ENCODE peak calls at places on chromosomes 12 and 14, in four cellular contexts. H is colonic mucosa, V is ovary, M is fibroblast of lung. W is an unnamed sample.
A peak's percentile ranks its signal among the peaks of the same experiment; 100 is the strongest.

GRCh38 chr12:2963760-2964292 is 4.6 kb downstream of the TEAD4 start:
- DNase-seq in H (no peak), V (no peak), M (peak; percentile 53), W (peak; percentile 31)

GRCh38 chr14:21514341-21514740 is 3.2 kb upstream of the METTL3 start:
- DNase-seq in H (no peak), V (no peak), M (no peak), W (no peak)

GRCh38 chr12:28963554-28963953 is 185.5 kb upstream of the FAR2 start:
- DNase-seq in H (no peak), V (no peak), M (peak; percentile 45), W (peak; percentile 34)

GRCh38 chr14:26190644-26191043 is 407.2 kb downstream of the NOVA1 start:
- DNase-seq in H (no peak), V (no peak), M (peak; percentile 11), W (no peak)

GRCh38 chr12:54126696-54127537 is 61.9 kb downstream of the SMUG1 start:
- DNase-seq in H (peak; percentile 52), V (peak; percentile 86), M (no peak), W (no peak)

GRCh38 chr12:118060301-118061010 is 523 bp downstream of the WSB2 start:
- DNase-seq in H (peak; percentile 63), V (peak; percentile 72), M (no peak), W (no peak)

GRCh38 chr12:46556820-46557524 is 184.4 kb upstream of the SLC38A2 start:
- DNase-seq in H (no peak), V (no peak), M (peak; percentile 90), W (peak; percentile 87)

GRCh38 chr12:113142173-113142885 is 6.8 kb upstream of the RASAL1 start:
- DNase-seq in H (peak; percentile 70), V (no peak), M (no peak), W (no peak)

GRCh38 chr12:93174048-93174447 is 203.7 kb upstream of the NUDT4 start:
- DNase-seq in H (no peak), V (no peak), M (peak; percentile 92), W (peak; percentile 91)

GRCh38 chr14:67413806-67414769 is 2.1 kb upstream of the PLEK2 start:
- DNase-seq in H (no peak), V (no peak), M (peak; percentile 85), W (peak; percentile 76)

GRCh38 chr12:1630827-1631591 is 2.0 kb downstream of the WNT5B start:
- DNase-seq in H (no peak), V (no peak), M (peak; percentile 62), W (peak; percentile 46)

GRCh38 chr12:75478395-75478794 is 2.2 kb upstream of the GLIPR1 start:
- DNase-seq in H (no peak), V (no peak), M (peak; percentile 60), W (peak; percentile 51)

GRCh38 chr14:65287264-65288131 is 125.0 kb upstream of the FUT8 start:
- DNase-seq in H (no peak), V (no peak), M (peak; percentile 20), W (no peak)

GRCh38 chr14:43056106-43056505 is 1449.4 kb downstream of the LRFN5 start:
- DNase-seq in H (no peak), V (no peak), M (no peak), W (no peak)

GRCh38 chr12:58190624-58191023 is 249.3 kb downstream of the ATP23 start:
- DNase-seq in H (no peak), V (no peak), M (no peak), W (no peak)

GRCh38 chr14:104892517-104893434 is 27.7 kb downstream of the CEP170B start:
- DNase-seq in H (peak; percentile 15), V (peak; percentile 21), M (no peak), W (no peak)

GRCh38 chr14:97178781-97179180 is 381.6 kb downstream of the VRK1 start:
- DNase-seq in H (no peak), V (no peak), M (peak; percentile 42), W (peak; percentile 34)

GRCh38 chr12:66620026-66620425 is 58.9 kb downstream of the GRIP1 start:
- DNase-seq in H (no peak), V (no peak), M (peak; percentile 38), W (peak; percentile 21)

GRCh38 chr14:53491256-53491905 is 338.3 kb upstream of the DDHD1 start:
- DNase-seq in H (no peak), V (no peak), M (peak; percentile 46), W (peak; percentile 42)

GRCh38 chr12:116876151-116876869 is 4.9 kb downstream of the HRK start:
- DNase-seq in H (no peak), V (no peak), M (no peak), W (no peak)

GRCh38 chr12:65632131-65632855 is 192.0 kb upstream of the HMGA2 start:
- DNase-seq in H (no peak), V (no peak), M (peak; percentile 75), W (peak; percentile 68)

GRCh38 chr14:95043732-95044462 is 113.4 kb downstream of the DICER1 start:
- DNase-seq in H (no peak), V (no peak), M (no peak), W (no peak)

GRCh38 chr14:75088566-75089373 is 19.3 kb downstream of the ZC2HC1C start:
- DNase-seq in H (peak; percentile 72), V (no peak), M (peak; percentile 36), W (peak; percentile 23)

GRCh38 chr14:92748259-92749016 is at the start of gene LGMN:
- DNase-seq in H (peak; percentile 97), V (peak; percentile 93), M (peak; percentile 93), W (peak; percentile 86)

GRCh38 chr12:116406529-116406928 is 129.0 kb upstream of the MED13L start:
- DNase-seq in H (peak; percentile 77), V (no peak), M (no peak), W (no peak)

GRCh38 chr14:68526420-68527105 is 266.3 kb downstream of the ZFP36L1 start:
- DNase-seq in H (no peak), V (no peak), M (peak; percentile 79), W (peak; percentile 67)

GRCh38 chr14:68527329-68527851 is 265.5 kb downstream of the ZFP36L1 start:
- DNase-seq in H (no peak), V (no peak), M (peak; percentile 63), W (peak; percentile 56)

GRCh38 chr14:68528031-68528687 is 264.7 kb downstream of the ZFP36L1 start:
- DNase-seq in H (no peak), V (no peak), M (no peak), W (no peak)

GRCh38 chr14:68534301-68534700 is 258.6 kb downstream of the ZFP36L1 start:
- DNase-seq in H (no peak), V (no peak), M (peak; percentile 65), W (peak; percentile 63)

GRCh38 chr14:68530443-68530842 is 262.4 kb downstream of the ZFP36L1 start:
- DNase-seq in H (no peak), V (no peak), M (no peak), W (no peak)
- H3K9me3 ChIP-seq in H (no peaks in the 10 kb centered on the region), V (no peaks in the 10 kb centered on the region), M (no peaks in the 10 kb centered on the region), W (peaks cover 2% of the 10 kb centered on the region)

DNA sequence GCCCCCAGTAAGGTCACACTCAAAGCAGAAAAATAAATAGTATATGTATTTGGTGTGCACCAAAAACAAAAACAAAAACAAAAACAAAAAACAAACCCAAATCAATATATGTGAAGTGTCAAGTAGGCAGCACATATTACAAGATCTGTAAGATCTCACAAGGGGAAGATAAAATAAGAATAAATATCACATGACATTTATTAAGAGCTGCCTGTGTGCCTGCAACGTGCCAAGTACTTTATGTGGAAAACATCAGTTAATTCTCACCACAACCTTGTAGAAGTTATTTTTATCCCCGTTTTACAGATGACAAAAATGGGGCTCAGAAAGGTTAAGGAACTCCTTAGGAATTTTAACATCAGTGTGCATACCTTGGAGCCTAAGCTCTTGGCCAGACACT is 26.6 kb downstream of the TRIM9 start:
- DNase-seq in H (no peak), V (no peak), M (no peak), W (no peak)
- H3K9me3 ChIP-seq in H (no peaks in the 10 kb centered on the region), V (no peaks in the 10 kb centered on the region), M (no peaks in the 10 kb centered on the region), W (no peaks in the 10 kb centered on the region)

DNA sequence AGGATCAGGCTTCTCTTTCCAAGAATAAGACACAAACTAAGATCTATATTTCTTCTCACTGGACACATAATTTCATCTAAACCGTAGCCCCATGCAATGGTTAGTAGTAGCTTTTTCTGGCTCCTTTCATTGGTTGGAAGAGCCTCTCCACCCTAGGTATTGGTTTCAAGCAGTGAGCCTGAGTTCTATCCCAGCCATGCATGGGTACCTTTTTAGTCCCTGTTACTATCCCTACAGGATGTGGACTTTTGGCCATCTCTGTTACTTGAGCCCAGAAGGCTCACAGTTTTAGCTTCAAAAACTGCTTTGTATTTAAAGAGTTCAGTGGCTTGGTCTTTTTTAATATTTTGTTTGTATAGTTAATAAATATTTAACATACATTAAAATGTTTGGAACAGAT is 16.1 kb downstream of the PPM1A start:
- DNase-seq in H (no peak), V (no peak), M (no peak), W (no peak)
- H3K9me3 ChIP-seq in H (no peaks in the 10 kb centered on the region), V (no peaks in the 10 kb centered on the region), M (no peaks in the 10 kb centered on the region), W (no peaks in the 10 kb centered on the region)

GRCh38 chr12:94353130-94353529 is 106.5 kb downstream of the CEP83 start:
- DNase-seq in H (no peak), V (no peak), M (no peak), W (no peak)
- H3K9me3 ChIP-seq in H (no peaks in the 10 kb centered on the region), V (no peaks in the 10 kb centered on the region), M (no peaks in the 10 kb centered on the region), W (peaks cover 12% of the 10 kb centered on the region)

DNA sequence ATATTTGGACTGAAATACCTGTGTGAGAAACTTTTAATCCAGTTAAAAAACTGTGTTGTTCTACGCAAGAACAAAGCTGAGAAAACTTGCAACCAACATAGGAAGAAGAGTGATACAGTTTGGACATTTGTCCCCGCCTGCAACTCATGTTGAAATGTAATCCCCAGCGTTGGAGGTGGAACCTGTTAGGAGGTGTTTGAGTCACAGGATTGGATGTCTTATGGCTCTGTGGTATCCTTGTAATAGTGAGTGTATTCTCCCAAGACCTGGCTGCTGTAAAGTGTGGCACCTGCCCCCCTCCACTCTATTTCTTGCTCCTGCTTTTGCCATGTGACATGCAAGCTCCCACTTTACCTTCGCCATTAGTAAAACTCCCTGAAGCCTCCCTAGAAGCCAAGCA is 28.6 kb upstream of the ADAM20 start:
- DNase-seq in H (no peak), V (no peak), M (no peak), W (no peak)
- H3K9me3 ChIP-seq in H (no peaks in the 10 kb centered on the region), V (no peaks in the 10 kb centered on the region), M (no peaks in the 10 kb centered on the region), W (peaks cover 2% of the 10 kb centered on the region)

GRCh38 chr12:132278421-132279183 is 50.8 kb downstream of the GALNT9 start:
- DNase-seq in H (no peak), V (no peak), M (no peak), W (no peak)

GRCh38 chr12:132279184-132279889 is 50.1 kb downstream of the GALNT9 start:
- DNase-seq in H (peak; percentile 45), V (no peak), M (no peak), W (no peak)

GRCh38 chr12:132280436-132280835 is 49.0 kb downstream of the GALNT9 start:
- DNase-seq in H (no peak), V (no peak), M (no peak), W (no peak)

GRCh38 chr12:132281021-132281420 is 48.4 kb downstream of the GALNT9 start:
- DNase-seq in H (no peak), V (no peak), M (no peak), W (no peak)

GRCh38 chr12:132279930-132280329 is 49.5 kb downstream of the GALNT9 start:
- DNase-seq in H (no peak), V (no peak), M (no peak), W (no peak)
- H3K9me3 ChIP-seq in H (no peaks in the 10 kb centered on the region), V (no peaks in the 10 kb centered on the region), M (no peaks in the 10 kb centered on the region), W (no peaks in the 10 kb centered on the region)

DNA sequence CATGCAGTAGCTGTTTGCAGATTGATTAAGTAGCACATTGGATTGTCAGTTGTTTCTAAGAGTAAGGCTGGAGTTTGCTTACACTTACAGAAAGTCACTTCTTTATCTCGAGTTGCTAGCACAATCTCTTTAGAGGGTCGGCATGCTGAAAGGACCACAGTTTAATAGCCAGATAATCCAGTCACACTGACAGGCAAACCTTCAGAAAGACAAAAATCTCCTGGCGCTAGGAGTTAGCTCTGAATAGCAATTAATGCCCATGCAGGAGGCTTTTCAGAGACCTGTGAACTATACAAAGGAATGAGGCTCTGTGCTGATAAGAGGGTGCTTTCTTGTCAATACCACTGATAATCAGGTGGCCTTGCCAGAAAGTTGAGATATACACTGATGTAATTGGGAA is 1043.0 kb downstream of the AACS start:
- DNase-seq in H (no peak), V (no peak), M (no peak), W (no peak)
- H3K9me3 ChIP-seq in H (no peaks in the 10 kb centered on the region), V (no peaks in the 10 kb centered on the region), M (no peaks in the 10 kb centered on the region), W (peaks cover 2% of the 10 kb centered on the region)